ENCODE peak calls at places on chromosome 20, in four cellular contexts. One of them, this sample, is unnamed.

GRCh38 chr20:33648396-33649004 is 13.6 kb upstream of the C20orf144 start:
- DNase-seq in activated CD8-positive, alpha-beta T cell treated with anti-CD3 and anti-CD28 coated beads for 36 hours: no peak
- DNase-seq in LNCaP clone FGC: no peak
- DNase-seq in cardiac muscle cell: peak; percentile 74
- DNase-seq in this sample: no peak

GRCh38 chr20:5080384-5080877 is 39.3 kb downstream of the PCNA start:
- DNase-seq in activated CD8-positive, alpha-beta T cell treated with anti-CD3 and anti-CD28 coated beads for 36 hours: peak; percentile 27
- DNase-seq in LNCaP clone FGC: no peak
- DNase-seq in cardiac muscle cell: no peak
- DNase-seq in this sample: no peak

GRCh38 chr20:31606928-31607639 is 2.0 kb downstream of the ID1 start:
- DNase-seq in activated CD8-positive, alpha-beta T cell treated with anti-CD3 and anti-CD28 coated beads for 36 hours: no peak
- DNase-seq in LNCaP clone FGC: no peak
- DNase-seq in cardiac muscle cell: peak; percentile 68
- DNase-seq in this sample: peak; percentile 67

GRCh38 chr20:43444107-43444506 is 13.6 kb upstream of the SRSF6 start:
- DNase-seq in activated CD8-positive, alpha-beta T cell treated with anti-CD3 and anti-CD28 coated beads for 36 hours: no peak
- DNase-seq in LNCaP clone FGC: no peak
- DNase-seq in cardiac muscle cell: no peak
- DNase-seq in this sample: no peak

GRCh38 chr20:59604770-59605665 is 678 bp downstream of the PHACTR3 start:
- DNase-seq in activated CD8-positive, alpha-beta T cell treated with anti-CD3 and anti-CD28 coated beads for 36 hours: no peak
- DNase-seq in LNCaP clone FGC: no peak
- DNase-seq in cardiac muscle cell: no peak
- DNase-seq in this sample: peak; percentile 60

GRCh38 chr20:17628101-17628841 is 53.8 kb downstream of the RRBP1 start:
- DNase-seq in activated CD8-positive, alpha-beta T cell treated with anti-CD3 and anti-CD28 coated beads for 36 hours: no peak
- DNase-seq in LNCaP clone FGC: no peak
- DNase-seq in cardiac muscle cell: no peak
- DNase-seq in this sample: no peak

GRCh38 chr20:8722277-8722928 is 346.5 kb upstream of the PLCB4 start:
- DNase-seq in activated CD8-positive, alpha-beta T cell treated with anti-CD3 and anti-CD28 coated beads for 36 hours: peak; percentile 32
- DNase-seq in LNCaP clone FGC: peak; percentile 40
- DNase-seq in cardiac muscle cell: peak; percentile 71
- DNase-seq in this sample: peak; percentile 80

GRCh38 chr20:43911066-43911465 is 3.6 kb upstream of the TOX2 start:
- DNase-seq in activated CD8-positive, alpha-beta T cell treated with anti-CD3 and anti-CD28 coated beads for 36 hours: peak; percentile 37
- DNase-seq in LNCaP clone FGC: peak; percentile 25
- DNase-seq in cardiac muscle cell: no peak
- DNase-seq in this sample: peak; percentile 13

GRCh38 chr20:39812116-39812515 is 850.0 kb downstream of the DHX35 start:
- DNase-seq in activated CD8-positive, alpha-beta T cell treated with anti-CD3 and anti-CD28 coated beads for 36 hours: no peak
- DNase-seq in LNCaP clone FGC: no peak
- DNase-seq in cardiac muscle cell: no peak
- DNase-seq in this sample: no peak

GRCh38 chr20:14992071-14992654 is 654.8 kb upstream of the FLRT3 start:
- DNase-seq in activated CD8-positive, alpha-beta T cell treated with anti-CD3 and anti-CD28 coated beads for 36 hours: no peak
- DNase-seq in LNCaP clone FGC: no peak
- DNase-seq in cardiac muscle cell: no peak
- DNase-seq in this sample: no peak

GRCh38 chr20:60764328-60764727 is 487.7 kb upstream of the CDH4 start:
- DNase-seq in activated CD8-positive, alpha-beta T cell treated with anti-CD3 and anti-CD28 coated beads for 36 hours: no peak
- DNase-seq in LNCaP clone FGC: no peak
- DNase-seq in cardiac muscle cell: no peak
- DNase-seq in this sample: no peak

GRCh38 chr20:32396656-32397160 is 38.6 kb downstream of the ASXL1 start:
- DNase-seq in activated CD8-positive, alpha-beta T cell treated with anti-CD3 and anti-CD28 coated beads for 36 hours: no peak
- DNase-seq in LNCaP clone FGC: no peak
- DNase-seq in cardiac muscle cell: no peak
- DNase-seq in this sample: no peak

GRCh38 chr20:19453781-19454310 is 241.4 kb downstream of the SLC24A3 start:
- DNase-seq in activated CD8-positive, alpha-beta T cell treated with anti-CD3 and anti-CD28 coated beads for 36 hours: no peak
- DNase-seq in LNCaP clone FGC: no peak
- DNase-seq in cardiac muscle cell: no peak
- DNase-seq in this sample: peak; percentile 2

GRCh38 chr20:34791289-34792020 is 34.0 kb downstream of the NCOA6 start:
- DNase-seq in activated CD8-positive, alpha-beta T cell treated with anti-CD3 and anti-CD28 coated beads for 36 hours: no peak
- DNase-seq in LNCaP clone FGC: peak; percentile 56
- DNase-seq in cardiac muscle cell: no peak
- DNase-seq in this sample: peak; percentile 20

GRCh38 chr20:31833130-31833930 is 12.1 kb downstream of the FOXS1 start:
- DNase-seq in activated CD8-positive, alpha-beta T cell treated with anti-CD3 and anti-CD28 coated beads for 36 hours: peak; percentile 83
- DNase-seq in LNCaP clone FGC: no peak
- DNase-seq in cardiac muscle cell: peak; percentile 75
- DNase-seq in this sample: peak; percentile 98

GRCh38 chr20:54658525-54658924 is 183.1 kb downstream of the DOK5 start:
- DNase-seq in activated CD8-positive, alpha-beta T cell treated with anti-CD3 and anti-CD28 coated beads for 36 hours: no peak
- DNase-seq in LNCaP clone FGC: no peak
- DNase-seq in cardiac muscle cell: no peak
- DNase-seq in this sample: no peak

GRCh38 chr20:49562341-49563014 is 5.5 kb downstream of the PTGIS start:
- DNase-seq in activated CD8-positive, alpha-beta T cell treated with anti-CD3 and anti-CD28 coated beads for 36 hours: no peak
- DNase-seq in LNCaP clone FGC: no peak
- DNase-seq in cardiac muscle cell: no peak
- DNase-seq in this sample: peak; percentile 84

GRCh38 chr20:8431538-8432434 is 299.7 kb downstream of the PLCB1 start:
- DNase-seq in activated CD8-positive, alpha-beta T cell treated with anti-CD3 and anti-CD28 coated beads for 36 hours: no peak
- DNase-seq in LNCaP clone FGC: no peak
- DNase-seq in cardiac muscle cell: peak; percentile 4
- DNase-seq in this sample: peak; percentile 24

GRCh38 chr20:14984768-14985622 is 647.6 kb upstream of the FLRT3 start:
- DNase-seq in activated CD8-positive, alpha-beta T cell treated with anti-CD3 and anti-CD28 coated beads for 36 hours: no peak
- DNase-seq in LNCaP clone FGC: no peak
- DNase-seq in cardiac muscle cell: peak; percentile 33
- DNase-seq in this sample: no peak

GRCh38 chr20:39775110-39775509 is 813.0 kb downstream of the DHX35 start:
- DNase-seq in activated CD8-positive, alpha-beta T cell treated with anti-CD3 and anti-CD28 coated beads for 36 hours: no peak
- DNase-seq in LNCaP clone FGC: no peak
- DNase-seq in cardiac muscle cell: no peak
- DNase-seq in this sample: no peak

GRCh38 chr20:59749293-59749680 is 144.9 kb downstream of the PHACTR3 start:
- DNase-seq in activated CD8-positive, alpha-beta T cell treated with anti-CD3 and anti-CD28 coated beads for 36 hours: no peak
- DNase-seq in LNCaP clone FGC: no peak
- DNase-seq in cardiac muscle cell: no peak
- DNase-seq in this sample: no peak

GRCh38 chr20:58675146-58675584 is 17.4 kb upstream of the NPEPL1 start:
- DNase-seq in activated CD8-positive, alpha-beta T cell treated with anti-CD3 and anti-CD28 coated beads for 36 hours: no peak
- DNase-seq in LNCaP clone FGC: no peak
- DNase-seq in cardiac muscle cell: no peak
- DNase-seq in this sample: peak; percentile 37

GRCh38 chr20:9218412-9219001 is 149.6 kb downstream of the PLCB4 start:
- DNase-seq in activated CD8-positive, alpha-beta T cell treated with anti-CD3 and anti-CD28 coated beads for 36 hours: no peak
- DNase-seq in LNCaP clone FGC: no peak
- DNase-seq in cardiac muscle cell: no peak
- DNase-seq in this sample: no peak

GRCh38 chr20:61686081-61686936 is 379.4 kb downstream of the TAF4 start:
- DNase-seq in activated CD8-positive, alpha-beta T cell treated with anti-CD3 and anti-CD28 coated beads for 36 hours: no peak
- DNase-seq in LNCaP clone FGC: no peak
- DNase-seq in cardiac muscle cell: no peak
- DNase-seq in this sample: no peak

GRCh38 chr20:33915726-33916331 is 77.9 kb upstream of the RALY start:
- DNase-seq in activated CD8-positive, alpha-beta T cell treated with anti-CD3 and anti-CD28 coated beads for 36 hours: peak; percentile 73
- DNase-seq in LNCaP clone FGC: no peak
- DNase-seq in cardiac muscle cell: no peak
- DNase-seq in this sample: peak; percentile 65

GRCh38 chr20:49045440-49046086 is 549 bp upstream of the CSE1L start:
- DNase-seq in activated CD8-positive, alpha-beta T cell treated with anti-CD3 and anti-CD28 coated beads for 36 hours: peak; percentile 47
- DNase-seq in LNCaP clone FGC: no peak
- DNase-seq in cardiac muscle cell: peak; percentile 1
- DNase-seq in this sample: peak; percentile 49

GRCh38 chr20:35618032-35618371 is 2.4 kb downstream of the SPAG4 start:
- DNase-seq in activated CD8-positive, alpha-beta T cell treated with anti-CD3 and anti-CD28 coated beads for 36 hours: no peak
- DNase-seq in LNCaP clone FGC: no peak
- DNase-seq in cardiac muscle cell: no peak
- DNase-seq in this sample: no peak

GRCh38 chr20:41177636-41178035 is 40.3 kb downstream of the PLCG1 start:
- DNase-seq in activated CD8-positive, alpha-beta T cell treated with anti-CD3 and anti-CD28 coated beads for 36 hours: no peak
- DNase-seq in LNCaP clone FGC: no peak
- DNase-seq in cardiac muscle cell: no peak
- DNase-seq in this sample: no peak

GRCh38 chr20:52312131-52312729 is 120.7 kb upstream of the ZFP64 start:
- DNase-seq in activated CD8-positive, alpha-beta T cell treated with anti-CD3 and anti-CD28 coated beads for 36 hours: peak; percentile 68
- DNase-seq in LNCaP clone FGC: peak; percentile 37
- DNase-seq in cardiac muscle cell: peak; percentile 82
- DNase-seq in this sample: peak; percentile 80

GRCh38 chr20:22768779-22769178 is 184.4 kb upstream of the FOXA2 start:
- DNase-seq in activated CD8-positive, alpha-beta T cell treated with anti-CD3 and anti-CD28 coated beads for 36 hours: no peak
- DNase-seq in LNCaP clone FGC: no peak
- DNase-seq in cardiac muscle cell: peak; percentile 7
- DNase-seq in this sample: peak; percentile 40

GRCh38 chr20:56542489-56543020 is 9.5 kb downstream of the FAM209B start:
- DNase-seq in activated CD8-positive, alpha-beta T cell treated with anti-CD3 and anti-CD28 coated beads for 36 hours: no peak
- DNase-seq in LNCaP clone FGC: no peak
- DNase-seq in cardiac muscle cell: no peak
- DNase-seq in this sample: no peak

GRCh38 chr20:47990507-47991132 is 205.3 kb upstream of the SULF2 start:
- DNase-seq in activated CD8-positive, alpha-beta T cell treated with anti-CD3 and anti-CD28 coated beads for 36 hours: no peak
- DNase-seq in LNCaP clone FGC: no peak
- DNase-seq in cardiac muscle cell: no peak
- DNase-seq in this sample: no peak
- TF ChIP-seq CTCF in activated CD8-positive, alpha-beta T cell treated with anti-CD3 and anti-CD28 coated beads for 36 hours: no peak
- TF ChIP-seq CTCF in LNCaP clone FGC: no peak
- TF ChIP-seq CTCF in cardiac muscle cell: no peak
- TF ChIP-seq CTCF in this sample: no peak

DNA sequence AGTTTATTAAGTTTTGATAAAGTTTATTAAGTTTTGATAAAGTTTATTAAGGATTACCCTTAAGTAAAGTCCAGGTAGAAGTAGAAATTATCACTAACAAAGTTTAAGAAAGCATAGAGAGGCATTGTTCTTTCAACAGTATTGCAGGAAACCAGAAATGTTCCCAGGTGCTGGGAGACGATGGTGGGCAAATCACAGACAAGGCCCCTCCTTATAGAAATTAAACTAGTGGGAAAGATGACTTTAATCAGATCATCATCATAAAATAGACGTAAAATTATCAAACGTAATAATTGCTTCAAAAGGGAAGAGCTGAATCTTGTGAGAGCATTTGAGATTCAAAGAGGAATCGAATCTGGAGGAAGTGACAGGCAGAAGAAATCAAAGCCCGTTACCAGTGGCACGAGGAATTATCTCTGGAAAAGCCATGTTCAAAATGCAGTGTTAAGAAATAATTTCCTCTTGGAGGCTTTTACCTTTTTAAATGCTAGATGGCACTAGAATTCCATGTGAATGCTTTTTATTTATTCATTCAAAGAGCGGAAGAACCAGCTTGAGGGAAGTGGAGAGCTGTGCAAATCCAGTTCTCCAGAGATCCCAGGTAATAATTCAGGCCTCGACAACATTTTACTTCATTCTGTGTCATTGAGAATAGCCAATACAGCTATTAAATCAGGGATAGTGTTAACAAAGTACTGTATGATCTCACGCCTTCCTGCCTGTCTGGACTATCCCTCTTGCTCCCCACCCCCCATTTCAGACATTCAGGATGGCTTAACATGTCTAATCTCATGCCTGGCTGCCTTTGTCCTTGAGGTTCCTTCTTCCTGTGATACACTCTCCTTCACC is 1.0 kb upstream of the APMAP start:
- DNase-seq in activated CD8-positive, alpha-beta T cell treated with anti-CD3 and anti-CD28 coated beads for 36 hours: no peak
- DNase-seq in LNCaP clone FGC: peak; percentile 59
- DNase-seq in cardiac muscle cell: no peak
- DNase-seq in this sample: no peak
- TF ChIP-seq CTCF in activated CD8-positive, alpha-beta T cell treated with anti-CD3 and anti-CD28 coated beads for 36 hours: no peak
- TF ChIP-seq CTCF in LNCaP clone FGC: peak; percentile 49
- TF ChIP-seq CTCF in cardiac muscle cell: peak; percentile 40
- TF ChIP-seq CTCF in this sample: no peak

GRCh38 chr20:64055396-64055892 is 6.0 kb upstream of the SOX18 start:
- DNase-seq in activated CD8-positive, alpha-beta T cell treated with anti-CD3 and anti-CD28 coated beads for 36 hours: no peak
- DNase-seq in LNCaP clone FGC: no peak
- DNase-seq in cardiac muscle cell: no peak
- DNase-seq in this sample: no peak

GRCh38 chr20:64052987-64053840 is 3.8 kb upstream of the SOX18 start:
- DNase-seq in activated CD8-positive, alpha-beta T cell treated with anti-CD3 and anti-CD28 coated beads for 36 hours: no peak
- DNase-seq in LNCaP clone FGC: no peak
- DNase-seq in cardiac muscle cell: no peak
- DNase-seq in this sample: no peak

GRCh38 chr20:64055893-64056638 is 6.6 kb upstream of the SOX18 start:
- DNase-seq in activated CD8-positive, alpha-beta T cell treated with anti-CD3 and anti-CD28 coated beads for 36 hours: no peak
- DNase-seq in LNCaP clone FGC: no peak
- DNase-seq in cardiac muscle cell: no peak
- DNase-seq in this sample: peak; percentile 26

GRCh38 chr20:64052326-64052722 is 2.9 kb upstream of the SOX18 start:
- DNase-seq in activated CD8-positive, alpha-beta T cell treated with anti-CD3 and anti-CD28 coated beads for 36 hours: no peak
- DNase-seq in LNCaP clone FGC: no peak
- DNase-seq in cardiac muscle cell: no peak
- DNase-seq in this sample: no peak

DNA sequence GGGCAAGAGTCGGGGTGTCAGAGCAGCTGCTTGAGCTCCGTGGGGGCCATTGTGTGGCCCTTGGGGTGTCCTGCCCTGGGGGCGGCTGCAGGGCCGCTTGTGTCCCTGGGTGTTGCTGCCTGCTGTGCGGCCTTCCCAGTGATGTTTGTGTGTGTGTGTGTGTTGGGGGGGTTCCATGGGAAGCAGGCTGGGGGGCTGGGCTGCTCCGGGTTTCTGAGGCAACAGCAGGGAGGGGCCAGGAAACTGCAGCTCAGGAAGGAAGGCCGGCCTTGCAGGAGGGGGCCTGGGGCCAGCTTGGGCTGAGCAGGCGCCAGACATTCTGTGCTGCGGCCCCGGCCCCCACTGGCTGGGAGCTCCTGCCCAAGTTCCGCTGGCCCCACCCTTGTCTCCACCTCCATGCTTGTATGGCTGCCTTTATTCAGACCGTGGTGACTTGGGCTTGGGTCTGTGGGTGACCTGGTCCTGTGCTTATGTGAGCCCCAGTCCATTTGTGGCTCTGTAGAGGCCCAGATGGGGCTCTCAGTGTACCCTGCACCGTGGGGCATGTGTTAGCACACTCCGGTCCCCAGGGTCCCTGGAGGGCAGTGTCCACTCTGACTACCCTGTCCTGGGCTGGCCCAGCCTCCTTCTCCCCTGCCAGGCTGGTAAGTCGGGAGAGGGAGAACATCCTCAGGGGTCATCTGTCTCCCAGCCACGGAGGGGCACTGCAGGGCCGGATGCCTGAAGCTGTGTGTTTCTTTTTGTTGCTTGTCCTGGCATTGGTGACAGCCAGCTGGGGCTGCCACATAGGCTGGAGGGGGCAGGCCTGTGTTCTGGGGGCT is 4.6 kb upstream of the SOX18 start:
- DNase-seq in activated CD8-positive, alpha-beta T cell treated with anti-CD3 and anti-CD28 coated beads for 36 hours: no peak
- DNase-seq in LNCaP clone FGC: no peak
- DNase-seq in cardiac muscle cell: peak; percentile 59
- DNase-seq in this sample: peak; percentile 62
- TF ChIP-seq CTCF in activated CD8-positive, alpha-beta T cell treated with anti-CD3 and anti-CD28 coated beads for 36 hours: no peak
- TF ChIP-seq CTCF in LNCaP clone FGC: no peak
- TF ChIP-seq CTCF in cardiac muscle cell: peak; percentile 30
- TF ChIP-seq CTCF in this sample: peak; percentile 53

DNA sequence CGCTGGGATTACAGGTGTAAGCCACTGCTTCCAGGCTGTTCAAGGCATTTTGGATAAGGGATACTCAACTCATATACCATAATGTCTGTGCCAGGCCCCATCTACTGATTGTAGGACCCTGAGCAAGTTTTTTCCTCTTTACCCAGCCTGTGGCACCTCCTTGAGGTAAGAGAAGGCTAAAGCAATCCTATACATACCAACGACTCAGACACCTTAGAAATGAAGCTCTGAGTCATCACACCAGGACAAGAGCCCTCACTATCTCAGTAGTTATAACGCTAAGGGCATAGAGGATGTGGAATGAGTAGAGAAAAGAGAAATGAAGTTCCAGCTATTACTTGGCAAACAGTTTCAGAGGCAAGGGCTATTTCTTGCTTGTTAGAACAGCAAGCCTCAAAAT is 16.9 kb downstream of the NDRG3 start:
- DNase-seq in activated CD8-positive, alpha-beta T cell treated with anti-CD3 and anti-CD28 coated beads for 36 hours: peak; percentile 36
- DNase-seq in LNCaP clone FGC: no peak
- DNase-seq in cardiac muscle cell: no peak
- DNase-seq in this sample: peak; percentile 61
- TF ChIP-seq CTCF in activated CD8-positive, alpha-beta T cell treated with anti-CD3 and anti-CD28 coated beads for 36 hours: peak; percentile 37
- TF ChIP-seq CTCF in LNCaP clone FGC: no peak
- TF ChIP-seq CTCF in cardiac muscle cell: no peak
- TF ChIP-seq CTCF in this sample: peak; percentile 56